ENCODE peak calls at places on chromosomes 7 and 10, in seven cellular contexts. M is neuronal stem cell; J is aorta; W is CD8-positive, alpha-beta T cell; B is uterus; I is spleen; R is dorsolateral prefrontal cortex. N is an unnamed sample. For H3K27me3, the result is how much of the 10 kb centered on the place peaks cover.

GRCh38 chr10:34346516-34347150 is 468.5 kb downstream of the PARD3 start:
- DNase-seq in I (no peak), W (no peak), J (no peak), M (no peak), R (no peak), B (no peak), N (no peak)

GRCh38 chr10:99777918-99778716 is 4.3 kb upstream of the ABCC2 start:
- DNase-seq in R (no peak), M (no peak), I (no peak), W (no peak), J (no peak), B (no peak), N (peak)

GRCh38 chr10:1240341-1240775 is 184.2 kb downstream of the WDR37 start:
- DNase-seq in M (no peak), W (no peak), B (no peak), I (peak), J (peak), R (no peak), N (peak)

GRCh38 chr10:95260909-95261552 is 29.8 kb downstream of the PDLIM1 start:
- DNase-seq in M (no peak), R (no peak), W (no peak), I (no peak), J (no peak), B (no peak), N (no peak)

GRCh38 chr10:2543974-2544373 is 523.4 kb upstream of the PFKP start:
- DNase-seq in W (no peak), B (no peak), R (no peak), J (no peak), I (no peak), M (no peak), N (no peak)

GRCh38 chr7:234712-235553 is 42.6 kb downstream of the FAM20C start:
- DNase-seq in M (no peak), W (no peak), J (peak), B (peak), R (no peak), I (no peak), N (no peak)

GRCh38 chr7:100590077-100590737 is 4.1 kb downstream of the FBXO24 start:
- DNase-seq in J (no peak), B (no peak), I (peak), W (no peak), M (no peak), R (no peak), N (no peak)

GRCh38 chr7:27211694-27212316 is 11.9 kb upstream of the HOXA13 start:
- DNase-seq in J (no peak), R (no peak), M (no peak), W (no peak), I (no peak), B (no peak), N (no peak)

GRCh38 chr10:102326031-102326430 is 69.5 kb upstream of the NFKB2 start:
- DNase-seq in M (no peak), J (no peak), R (no peak), I (no peak), B (no peak), W (no peak), N (no peak)

GRCh38 chr7:151087247-151088018 is 1.2 kb downstream of the AGAP3 start:
- DNase-seq in J (peak), M (no peak), B (peak), W (no peak), R (peak), I (peak), N (peak)

GRCh38 chr10:95241533-95241932 is 47.5 kb downstream of the ACSM6 start:
- DNase-seq in M (no peak), R (no peak), J (no peak), I (no peak), W (no peak), B (no peak), N (no peak)

GRCh38 chr10:47181057-47181849 is 118.7 kb upstream of the GDF10 start:
- DNase-seq in M (no peak), B (no peak), W (no peak), I (peak), J (no peak), R (no peak), N (peak)

GRCh38 chr10:58414270-58415041 is 29.2 kb downstream of the TFAM start:
- DNase-seq in B (no peak), I (no peak), W (no peak), R (no peak), J (no peak), M (no peak), N (peak)

GRCh38 chr10:11878776-11879175 is 55.6 kb downstream of the PROSER2 start:
- DNase-seq in B (no peak), M (no peak), W (no peak), J (peak), R (no peak), I (peak), N (peak)

GRCh38 chr7:70730451-70731110 is 401.4 kb upstream of the GALNT17 start:
- DNase-seq in W (no peak), M (no peak), J (no peak), I (no peak), B (no peak), R (no peak), N (no peak)

GRCh38 chr10:63156236-63156635 is 23.1 kb downstream of the NRBF2 start:
- DNase-seq in R (no peak), J (no peak), B (no peak), W (no peak), I (no peak), M (no peak), N (no peak)
- H3K4me3 ChIP-seq in R (no peak), J (no peak), B (no peak), W (no peak), I (no peak), M (no peak), N (no peak)

GRCh38 chr10:118501637-118502440 is 93.6 kb downstream of the PRLHR start:
- DNase-seq in J (no peak), W (no peak), B (no peak), M (no peak), R (no peak), I (no peak), N (no peak)
- H3K27me3 ChIP-seq in J (under half), W (under half), B (under half), M (under half), R (under half), I (under half), N (under half)

GRCh38 chr10:50991496-50992355 is 82.6 kb upstream of the PRKG1 start:
- DNase-seq in W (no peak), I (peak), B (peak), R (no peak), J (peak), M (no peak), N (peak)
- H3K4me3 ChIP-seq in W (no peak), I (peak), B (peak), R (peak), J (peak), M (peak), N (peak)

GRCh38 chr7:128102490-128103291 is 71.5 kb upstream of the LRRC4 start:
- DNase-seq in R (no peak), B (no peak), W (no peak), I (peak), M (no peak), J (peak), N (no peak)
- H3K27me3 ChIP-seq in R (under half), B (under half), W (under half), I (under half), M (under half), J (under half), N (under half)

DNA sequence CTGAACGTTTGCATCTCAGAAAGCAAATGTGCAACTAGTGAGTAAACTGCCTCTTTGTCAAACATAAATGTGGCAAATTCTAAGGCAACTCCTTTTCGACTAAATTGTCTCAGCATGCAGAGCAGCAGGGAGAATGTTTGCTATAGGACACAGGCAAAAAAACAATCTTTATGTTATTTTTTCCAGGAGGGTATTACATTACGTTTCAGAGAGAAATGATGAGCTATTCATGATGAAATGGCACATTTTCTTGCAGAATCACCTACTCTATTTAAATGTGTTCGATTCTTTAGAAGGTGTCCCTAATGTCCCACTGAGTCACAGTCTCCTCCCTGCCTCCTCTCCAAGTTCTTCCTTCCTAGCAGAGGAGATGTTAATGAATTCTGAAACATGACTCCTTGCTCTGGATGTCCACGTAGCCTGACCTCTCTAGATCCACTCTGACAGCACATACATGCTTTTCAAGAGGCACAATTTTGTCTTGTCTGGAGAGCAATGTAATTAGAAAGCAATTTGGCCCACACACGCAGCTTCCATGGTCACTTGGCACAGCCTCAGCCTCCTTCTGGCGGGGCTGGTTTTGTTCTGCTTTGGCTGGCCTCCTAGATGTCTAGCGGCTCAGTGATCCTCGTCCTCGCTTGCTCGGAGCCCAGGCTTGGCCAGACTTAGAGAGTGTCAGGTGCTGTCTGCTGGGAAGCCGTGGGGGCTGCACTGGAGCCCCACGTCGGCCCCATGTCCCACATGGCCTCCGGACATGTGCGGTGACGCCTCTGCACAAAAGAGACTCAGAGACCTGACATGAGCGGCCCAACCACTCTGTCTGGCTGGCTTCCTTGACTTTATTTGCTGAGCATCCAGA is 125.7 kb upstream of the ZNF438 start:
- DNase-seq in W (no peak), R (peak), M (no peak), I (no peak), J (no peak), B (peak), N (no peak)
- H3K4me3 ChIP-seq in W (no peak), R (peak), M (no peak), I (no peak), J (no peak), B (no peak), N (no peak)

DNA sequence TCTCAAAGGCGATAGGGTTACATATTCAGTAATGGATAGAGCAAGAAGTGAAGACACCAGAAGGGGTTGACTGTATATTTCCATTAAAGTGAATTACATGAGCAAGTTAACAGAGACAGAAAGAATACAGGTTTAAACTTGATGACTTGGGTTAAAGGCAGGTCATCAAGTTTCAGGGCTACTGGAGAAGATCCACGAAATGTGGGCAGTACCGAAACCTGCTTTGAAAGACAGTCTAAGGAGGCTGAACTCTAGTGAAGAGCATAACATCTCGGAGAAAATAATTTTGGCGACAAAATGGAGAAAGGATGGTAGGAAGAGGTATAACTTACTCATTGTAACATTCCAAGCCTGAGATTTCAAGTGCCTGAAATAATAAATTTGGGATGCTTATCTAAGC is 26.6 kb upstream of the PLXDC2 start:
- DNase-seq in W (no peak), R (no peak), I (no peak), M (no peak), B (no peak), J (no peak), N (no peak)
- H3K27me3 ChIP-seq in W (under half), R (under half), I (under half), M (under half), B (under half), J (under half), N (under half)

N was measured in H7.